ENCODE peak calls at places on chromosomes 13 and 19, in ten cellular contexts. T, A, E, I, H, D, M, N, U and L are unnamed samples.

GRCh38 chr13:40794414-40795368 is 5.3 kb downstream of the SLC25A15 start:
- DNase-seq in A (no peak), N (no peak), T (no peak), D (no peak), M (no peak), U (no peak), H (no peak), E (no peak), I (no peak), L (no peak)

GRCh38 chr19:48751835-48752510 is 468 bp downstream of the FUT1 start:
- DNase-seq in N (no peak), D (no peak), U (no peak), I (no peak), A (no peak), T (peak; percentile 18), H (no peak), M (no peak), E (no peak), L (no peak)

GRCh38 chr13:104949840-104950805 is 1585.3 kb downstream of the EFNB2 start:
- DNase-seq in T (no peak), N (no peak), E (no peak), A (no peak), I (no peak), H (no peak), D (no peak), M (no peak), U (peak; percentile 62), L (no peak)

GRCh38 chr13:40439928-40440327 is 226.5 kb downstream of the FOXO1 start:
- DNase-seq in I (peak; percentile 16), H (peak; percentile 79), T (no peak), A (no peak), U (no peak), M (no peak), D (no peak), E (no peak), N (no peak), L (no peak)

GRCh38 chr19:11180346-11180745 is 17.0 kb downstream of the KANK2 start:
- DNase-seq in A (no peak), M (no peak), H (no peak), T (no peak), D (no peak), N (no peak), I (no peak), E (no peak), U (no peak), L (no peak)

GRCh38 chr19:55461974-55462628 is 659 bp upstream of the ISOC2 start:
- DNase-seq in T (no peak), A (no peak), H (no peak), D (peak; percentile 53), U (no peak), M (no peak), I (no peak), N (no peak), E (no peak), L (no peak)

GRCh38 chr19:54137913-54138776 is 583 bp downstream of the CNOT3 start:
- DNase-seq in I (no peak), E (no peak), U (no peak), D (no peak), M (no peak), H (no peak), A (peak; percentile 63), N (peak; percentile 46), T (no peak), L (peak; percentile 36)

GRCh38 chr13:28313579-28313978 is 175.2 kb downstream of the PAN3 start:
- DNase-seq in M (peak; percentile 15), U (no peak), E (no peak), A (no peak), D (peak; percentile 77), T (peak; percentile 28), N (no peak), H (no peak), I (no peak), L (no peak)

GRCh38 chr13:42099962-42100675 is 51.7 kb downstream of the DGKH start:
- DNase-seq in D (no peak), I (no peak), M (no peak), U (no peak), A (no peak), N (no peak), E (no peak), H (no peak), T (no peak), L (no peak)

GRCh38 chr13:38628554-38628953 is 58.3 kb upstream of the FREM2 start:
- DNase-seq in T (no peak), H (no peak), U (no peak), E (no peak), M (no peak), A (no peak), N (no peak), D (no peak), I (no peak), L (no peak)

GRCh38 chr13:74751739-74752138 is 617.5 kb upstream of the KLF12 start:
- DNase-seq in M (no peak), U (no peak), D (no peak), T (no peak), H (no peak), A (no peak), I (no peak), E (no peak), N (no peak), L (no peak)

GRCh38 chr19:35509018-35509652 is 4.3 kb downstream of the DMKN start:
- DNase-seq in T (peak; percentile 59), A (peak; percentile 60), I (no peak), N (peak; percentile 83), U (no peak), E (peak; percentile 77), M (peak; percentile 84), H (no peak), D (no peak), L (peak; percentile 67)

DNA sequence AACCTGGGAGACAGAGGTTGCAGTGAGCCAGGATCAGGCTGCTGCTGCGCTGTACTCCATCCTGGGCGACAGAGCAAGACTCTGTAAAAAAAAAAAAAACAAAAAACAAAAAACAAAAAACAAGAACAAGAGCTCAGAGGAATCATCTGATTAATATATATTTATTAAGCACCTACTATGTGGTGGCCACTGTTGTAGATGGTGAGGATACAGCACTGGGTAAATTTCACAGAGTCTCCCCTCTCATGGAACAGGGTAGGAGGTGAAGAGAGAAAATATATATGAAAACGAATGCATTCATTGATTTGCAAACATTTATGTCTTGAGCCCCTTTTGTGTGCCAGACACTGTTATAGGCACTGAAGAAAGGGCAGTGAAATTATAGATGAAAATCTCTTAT is 5.9 kb upstream of the SERTAD1 start:
- DNase-seq in T (no peak), I (no peak), D (no peak), M (no peak), H (no peak), A (no peak), U (no peak), N (no peak), E (no peak), L (no peak)
- TF ChIP-seq CTCF in T (no peak), I (no peak), D (no peak), M (no peak), H (no peak), A (no peak), U (no peak), N (no peak), E (no peak), L (no peak)

DNA sequence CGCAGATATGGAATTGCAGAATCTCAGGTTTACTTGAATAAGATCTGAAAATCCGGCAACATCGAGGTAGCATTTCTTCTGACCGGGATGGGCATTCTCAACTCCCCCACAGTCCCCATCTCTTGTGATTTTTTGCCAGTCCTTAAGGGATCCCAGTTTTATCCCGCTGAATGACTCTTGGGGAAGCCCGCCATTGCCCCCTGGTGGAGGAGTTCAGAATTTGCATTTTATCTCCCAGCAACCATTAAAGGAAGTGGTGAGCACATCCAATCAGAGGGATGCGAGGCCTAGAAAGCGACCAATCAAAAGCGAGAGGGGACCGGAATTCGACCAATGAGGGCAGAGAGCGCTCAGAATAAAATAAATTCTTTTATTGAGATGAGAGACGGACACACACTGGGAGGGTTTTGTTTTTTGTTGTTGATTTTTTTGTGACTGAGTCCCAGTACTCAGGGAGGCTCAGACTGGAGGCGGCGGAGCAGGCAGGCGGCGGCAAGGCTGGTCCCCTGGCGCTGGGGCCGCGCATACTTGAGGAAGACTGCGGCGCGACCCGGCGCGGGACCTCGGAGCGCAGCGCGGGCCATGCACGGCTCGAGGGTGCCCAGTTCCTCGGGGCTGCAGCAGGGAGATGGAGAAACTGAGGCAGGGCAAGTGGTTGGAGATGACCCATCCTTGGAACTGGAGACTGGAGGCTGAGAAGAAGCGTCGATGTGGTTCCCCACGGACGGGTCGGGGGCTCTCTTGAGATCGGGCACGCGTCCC is 3.9 kb upstream of the TTC9B start:
- DNase-seq in U (peak; percentile 89), H (peak; percentile 91), D (peak; percentile 95), T (peak; percentile 95), N (peak; percentile 82), M (peak; percentile 88), E (peak; percentile 83), A (peak; percentile 76), I (peak; percentile 89), L (peak; percentile 78)
- TF ChIP-seq CTCF in U (peak; percentile 88), H (peak; percentile 93), D (peak; percentile 80), T (peak; percentile 84), N (peak; percentile 90), M (peak; percentile 91), E (peak; percentile 90), A (peak; percentile 54), I (peak; percentile 99), L (peak; percentile 88)

GRCh38 chr19:5447700-5448311 is 7.4 kb upstream of the ZNRF4 start:
- DNase-seq in U (no peak), D (no peak), T (no peak), E (no peak), A (no peak), I (no peak), M (no peak), H (no peak), N (no peak), L (no peak)
- TF ChIP-seq CTCF in U (no peak), D (no peak), T (no peak), E (no peak), A (no peak), I (no peak), M (no peak), H (no peak), N (no peak), L (no peak)

GRCh38 chr19:58380037-58380735 is 644 bp downstream of the ZNF837 start:
- DNase-seq in D (no peak), M (no peak), E (no peak), H (no peak), N (no peak), U (no peak), I (no peak), A (no peak), T (no peak), L (no peak)

GRCh38 chr19:58382997-58383603 is 2.3 kb upstream of the ZNF837 start:
- DNase-seq in I (no peak), D (no peak), E (no peak), U (no peak), H (no peak), M (no peak), T (no peak), N (no peak), A (no peak), L (no peak)

GRCh38 chr19:58379276-58379675 is 1.6 kb downstream of the ZNF837 start:
- DNase-seq in T (no peak), A (no peak), D (no peak), M (no peak), U (no peak), I (no peak), N (no peak), H (no peak), E (no peak), L (no peak)

GRCh38 chr19:58381460-58382220 is 810 bp upstream of the ZNF837 start:
- DNase-seq in A (no peak), N (no peak), M (no peak), D (no peak), T (no peak), E (no peak), I (no peak), U (no peak), H (no peak), L (no peak)

GRCh38 chr19:58380736-58381459 is at the start of gene ZNF837:
- DNase-seq in E (peak; percentile 98), A (peak; percentile 98), N (peak; percentile 99), H (peak; percentile 100), U (peak; percentile 100), I (peak; percentile 99), M (peak; percentile 99), D (peak; percentile 100), T (peak; percentile 100), L (peak; percentile 99)
- TF ChIP-seq CTCF in E (no peak), A (no peak), N (no peak), H (peak; percentile 30), U (no peak), I (no peak), M (no peak), D (no peak), T (no peak), L (no peak)